ENCODE peak calls at places on chromosomes 7 and 10, in ten cellular contexts. G, F, B, S, J, Q, P, V, L and Y are unnamed samples.

GRCh38 chr7:63899691-63900393 is 98.8 kb upstream of the ZNF722 start:
- DNase-seq in Q (no peak), G (peak), F (peak), S (peak), P (no peak), V (peak), L (no peak), B (no peak), J (peak), Y (peak)

GRCh38 chr7:44284216-44284615 is 41.2 kb downstream of the CAMK2B start:
- DNase-seq in L (no peak), B (no peak), Q (no peak), J (no peak), F (peak), S (no peak), P (no peak), G (peak), V (no peak), Y (peak)

GRCh38 chr10:101244321-101245050 is 15.2 kb upstream of the LBX1 start:
- DNase-seq in B (no peak), F (no peak), J (peak), Q (peak), G (no peak), L (no peak), V (no peak), S (no peak), P (no peak), Y (no peak)

GRCh38 chr10:32446701-32447406 is 914 bp downstream of the CCDC7 start:
- DNase-seq in Q (peak), G (no peak), V (no peak), B (no peak), P (no peak), F (no peak), S (no peak), L (no peak), J (no peak), Y (no peak)

GRCh38 chr10:114401195-114401741 is 3.0 kb downstream of the AFAP1L2 start:
- DNase-seq in V (no peak), P (peak), L (no peak), G (no peak), Q (no peak), J (no peak), F (peak), S (no peak), B (no peak), Y (peak)

GRCh38 chr10:131874991-131875451 is 25.8 kb upstream of the PPP2R2D start:
- DNase-seq in G (peak), P (peak), B (peak), S (no peak), V (no peak), J (peak), Q (peak), L (peak), F (peak), Y (no peak)

GRCh38 chr7:96675548-96675947 is 34.1 kb downstream of the SEM1 start:
- DNase-seq in P (no peak), B (no peak), V (no peak), Q (no peak), L (no peak), J (peak), S (no peak), G (no peak), F (no peak), Y (no peak)

GRCh38 chr10:57579926-57580325 is 687.8 kb downstream of the IPMK start:
- DNase-seq in B (no peak), P (peak), L (peak), J (peak), Q (peak), V (no peak), G (no peak), F (no peak), S (no peak), Y (no peak)

GRCh38 chr7:127514499-127514898 is 70.9 kb downstream of the GCC1 start:
- DNase-seq in Q (peak), B (no peak), V (no peak), S (no peak), P (peak), L (peak), J (peak), F (no peak), G (no peak), Y (no peak)

GRCh38 chr7:86814980-86815379 is 171.3 kb downstream of the GRM3 start:
- DNase-seq in Q (peak), G (no peak), V (no peak), L (peak), P (no peak), B (no peak), S (no peak), F (no peak), J (peak), Y (no peak)

GRCh38 chr10:34813626-34814227 is 1.4 kb downstream of the PARD3 start:
- DNase-seq in P (peak), J (peak), V (no peak), S (no peak), F (peak), Q (peak), B (peak), L (no peak), G (no peak), Y (peak)

GRCh38 chr7:103540986-103541385 is 95.0 kb upstream of the SLC26A5 start:
- DNase-seq in Q (no peak), G (no peak), J (no peak), S (peak), F (peak), V (no peak), L (no peak), P (no peak), B (no peak), Y (peak)

GRCh38 chr7:99997545-99998137 is 17.8 kb upstream of the ZKSCAN1 start:
- DNase-seq in L (no peak), P (no peak), S (no peak), B (no peak), J (no peak), Q (peak), G (peak), F (peak), V (no peak), Y (no peak)

GRCh38 chr7:143041346-143041745 is 10.8 kb upstream of the OR6V1 start:
- DNase-seq in J (no peak), S (no peak), V (no peak), Q (no peak), L (no peak), G (no peak), F (no peak), P (no peak), B (no peak), Y (no peak)

GRCh38 chr7:2087744-2088143 is 145.0 kb downstream of the MAD1L1 start:
- DNase-seq in V (no peak), F (no peak), S (no peak), J (no peak), L (no peak), Q (no peak), P (no peak), B (no peak), G (no peak), Y (no peak)

GRCh38 chr10:78356291-78356915 is 322.7 kb downstream of the RPS24 start:
- DNase-seq in B (no peak), V (no peak), L (no peak), Q (no peak), P (no peak), F (no peak), S (no peak), J (no peak), G (no peak), Y (no peak)

GRCh38 chr7:74454059-74454947 is 597 bp downstream of the GTF2IRD1 start:
- DNase-seq in P (no peak), F (peak), S (no peak), L (no peak), J (no peak), Q (peak), G (no peak), V (no peak), B (no peak), Y (no peak)

GRCh38 chr10:45811075-45811474 is 36.2 kb downstream of the AGAP4 start:
- DNase-seq in F (no peak), B (no peak), P (no peak), Q (no peak), V (no peak), G (no peak), J (no peak), S (no peak), L (no peak), Y (no peak)

GRCh38 chr10:42937048-42937447 is 139.8 kb upstream of the RET start:
- DNase-seq in V (no peak), B (no peak), F (no peak), S (no peak), L (no peak), Q (no peak), P (no peak), G (no peak), J (no peak), Y (no peak)

GRCh38 chr10:79354141-79354540 is 6.9 kb downstream of the PPIF start:
- DNase-seq in Q (no peak), B (no peak), F (no peak), S (no peak), P (no peak), L (no peak), V (no peak), J (no peak), G (no peak), Y (no peak)

GRCh38 chr10:86698207-86698940 is 30.1 kb downstream of the LDB3 start:
- DNase-seq in G (no peak), P (no peak), F (peak), L (no peak), V (no peak), J (no peak), B (no peak), S (no peak), Q (no peak), Y (no peak)

GRCh38 chr7:22895491-22895890 is 72.8 kb upstream of the TOMM7 start:
- DNase-seq in B (no peak), L (no peak), P (no peak), F (no peak), S (no peak), G (no peak), V (no peak), Q (no peak), J (no peak), Y (no peak)

GRCh38 chr7:114941692-114942091 is 19.8 kb downstream of the MDFIC start:
- DNase-seq in P (no peak), F (no peak), V (no peak), J (no peak), B (no peak), Q (no peak), L (no peak), G (no peak), S (no peak), Y (no peak)

GRCh38 chr7:154867068-154867467 is 135.9 kb downstream of the PAXIP1 start:
- DNase-seq in L (no peak), G (peak), V (no peak), P (no peak), B (no peak), Q (no peak), F (no peak), J (no peak), S (no peak), Y (no peak)

GRCh38 chr7:2399848-2400587 is 3.4 kb upstream of the CHST12 start:
- DNase-seq in V (no peak), P (peak), G (peak), S (peak), F (peak), Q (peak), L (peak), B (peak), J (peak), Y (peak)

GRCh38 chr7:30914611-30915601 is 3.3 kb downstream of the AQP1 start:
- DNase-seq in G (no peak), F (no peak), J (peak), S (peak), P (peak), V (no peak), Q (no peak), L (peak), B (peak), Y (peak)

GRCh38 chr7:6658618-6659345 is 21.7 kb downstream of the ZNF316 start:
- DNase-seq in V (no peak), J (no peak), S (no peak), B (no peak), P (no peak), F (no peak), L (no peak), Q (no peak), G (peak), Y (no peak)

GRCh38 chr7:155251831-155252230 is 45.8 kb upstream of the INSIG1 start:
- DNase-seq in J (no peak), P (no peak), L (no peak), V (no peak), S (no peak), Q (no peak), B (no peak), G (no peak), F (peak), Y (no peak)

GRCh38 chr10:124998624-124999291 is 56.8 kb downstream of the ZRANB1 start:
- DNase-seq in F (peak), Q (no peak), P (no peak), B (no peak), G (peak), S (no peak), J (no peak), V (no peak), L (no peak), Y (peak)

GRCh38 chr7:15086171-15086745 is 183.7 kb upstream of the DGKB start:
- DNase-seq in L (no peak), J (no peak), V (no peak), G (no peak), B (no peak), Q (no peak), S (no peak), P (no peak), F (no peak), Y (no peak)

GRCh38 chr10:11245510-11245909 is 227.8 kb downstream of the CELF2 start:
- DNase-seq in V (no peak), G (no peak), J (no peak), S (no peak), F (no peak), P (no peak), L (no peak), B (no peak), Q (peak), Y (no peak)

GRCh38 chr7:133829336-133829897 is 297.7 kb upstream of the LRGUK start:
- DNase-seq in V (no peak), G (no peak), S (no peak), P (peak), J (no peak), F (no peak), L (no peak), Q (no peak), B (no peak), Y (no peak)

DNA sequence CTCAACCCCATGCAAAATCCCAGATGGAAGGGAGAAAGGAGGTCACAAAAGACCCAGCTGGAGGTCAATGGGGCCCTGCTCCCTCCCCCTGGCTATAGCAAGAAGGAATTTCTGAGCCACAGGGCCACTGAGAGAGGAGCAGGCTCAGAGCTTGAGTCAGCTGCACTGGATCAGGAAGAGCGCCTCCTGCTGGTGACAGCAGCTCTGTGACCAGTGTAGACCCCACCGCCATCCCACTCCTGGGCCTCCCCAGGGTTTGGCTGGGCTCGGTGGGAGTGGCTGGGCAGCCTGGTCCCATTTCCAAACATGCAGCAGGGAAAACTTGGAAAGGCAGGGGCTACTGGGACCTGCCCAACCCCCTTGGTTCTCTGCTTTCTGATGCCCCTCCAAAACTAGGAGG is 31.5 kb upstream of the PRLHR start:
- DNase-seq in J (no peak), B (no peak), S (no peak), P (no peak), L (no peak), V (no peak), Q (no peak), G (no peak), F (no peak), Y (no peak)
- TF ChIP-seq CTCF in J (peak), B (no peak), S (no peak), P (peak), L (peak), V (no peak), Q (peak), G (no peak), F (no peak), Y (no peak)

GRCh38 chr10:97573021-97573420 is 442 bp downstream of the ANKRD2 start:
- DNase-seq in P (peak), Q (no peak), G (no peak), F (no peak), J (no peak), L (no peak), S (no peak), V (no peak), B (no peak), Y (no peak)
- H3K27ac ChIP-seq in P (no peak), Q (no peak), G (peak), F (peak), J (no peak), L (peak), S (no peak), V (peak), B (peak), Y (no peak)

DNA sequence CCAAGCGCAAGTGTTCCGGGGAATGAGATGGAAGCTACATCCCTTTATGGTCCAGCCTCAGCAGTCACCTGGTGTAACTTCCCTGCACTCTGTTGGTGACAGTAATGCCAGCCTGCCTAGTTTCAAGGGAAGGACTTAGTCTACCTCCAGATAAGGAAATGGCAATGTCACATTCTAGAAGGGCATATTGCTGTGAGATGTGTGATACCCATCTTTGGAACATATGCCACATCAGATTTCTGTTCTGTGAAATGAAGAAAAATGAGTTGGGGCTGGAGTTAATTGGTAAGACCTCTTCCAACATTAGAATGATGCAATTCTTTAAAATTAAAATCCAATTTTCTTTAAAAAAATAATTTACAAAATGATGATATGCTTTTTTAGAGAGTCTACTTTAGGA is 212.0 kb downstream of the LRMDA start:
- DNase-seq in B (no peak), G (no peak), J (no peak), L (no peak), P (no peak), Q (no peak), S (no peak), F (no peak), V (no peak), Y (no peak)
- TF ChIP-seq CTCF in B (no peak), G (no peak), J (no peak), L (no peak), P (no peak), Q (no peak), S (no peak), F (no peak), V (no peak), Y (no peak)

GRCh38 chr10:96043157-96043894 is at the start of gene CCNJ:
- DNase-seq in S (peak), F (peak), P (peak), G (peak), B (peak), V (peak), Q (peak), L (no peak), J (peak), Y (peak)

GRCh38 chr10:96043895-96044580 is 655 bp downstream of the CCNJ start:
- DNase-seq in B (peak), G (peak), F (peak), V (no peak), Q (peak), J (peak), L (no peak), P (peak), S (peak), Y (no peak)

GRCh38 chr10:96047004-96047649 is 3.7 kb downstream of the CCNJ start:
- DNase-seq in S (no peak), Q (peak), F (no peak), P (no peak), V (no peak), J (no peak), B (no peak), G (no peak), L (no peak), Y (no peak)

GRCh38 chr10:96046546-96046945 is 3.2 kb downstream of the CCNJ start:
- DNase-seq in G (no peak), J (no peak), S (no peak), Q (no peak), P (no peak), F (no peak), V (no peak), B (no peak), L (no peak), Y (no peak)

DNA sequence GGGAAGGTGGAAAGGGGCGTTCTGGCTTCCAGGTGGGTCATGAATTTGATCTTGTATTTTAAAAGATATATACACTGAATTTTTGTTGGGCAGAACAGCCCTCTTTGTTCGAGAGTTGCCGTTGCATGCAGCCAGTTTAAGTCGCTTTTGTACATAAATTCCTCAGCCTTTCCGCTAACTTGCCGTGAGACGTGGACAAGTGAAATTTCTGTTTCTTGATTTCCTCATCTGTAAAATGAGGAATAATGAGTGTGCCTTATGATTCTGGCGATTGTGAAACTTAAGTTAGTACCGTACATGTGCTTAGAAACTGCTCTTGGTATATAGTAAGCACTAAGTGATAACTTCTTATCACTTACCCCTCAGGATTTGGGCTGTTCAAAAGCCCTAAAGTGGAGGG is 1.3 kb downstream of the CCNJ start:
- DNase-seq in V (no peak), S (no peak), Q (peak), P (peak), J (peak), G (no peak), B (no peak), F (no peak), L (no peak), Y (no peak)
- H3K27ac ChIP-seq in V (peak), S (peak), Q (peak), P (peak), J (no peak), G (peak), B (no peak), F (peak), L (peak), Y (peak)